ENCODE peak calls at places on chromosome 20, in six cellular contexts. Z, D, M, A, H and S are unnamed samples.
A peak's percentile ranks its signal among the peaks of the same experiment; 100 is the strongest.

GRCh38 chr20:4471221-4471620 is 250.5 kb upstream of the PRND start:
- DNase-seq in Z (no peak), D (no peak), M (no peak), A (no peak), H (no peak), S (no peak)

GRCh38 chr20:51159303-51159702 is 136.4 kb upstream of the KCNG1 start:
- DNase-seq in Z (no peak), D (no peak), M (no peak), A (no peak), H (no peak), S (no peak)

GRCh38 chr20:50582092-50582491 is 71.9 kb downstream of the PTPN1 start:
- DNase-seq in Z (no peak), D (no peak), M (no peak), A (no peak), H (no peak), S (no peak)

GRCh38 chr20:25257756-25258462 is 10.0 kb downstream of the PYGB start:
- DNase-seq in Z (no peak), D (no peak), M (no peak), A (peak; percentile 22), H (no peak), S (no peak)

GRCh38 chr20:428658-429200 is 20.6 kb downstream of the RBCK1 start:
- DNase-seq in Z (no peak), D (no peak), M (no peak), A (no peak), H (no peak), S (no peak)

GRCh38 chr20:47276856-47277541 is 79.5 kb downstream of the ZMYND8 start:
- DNase-seq in Z (no peak), D (no peak), M (peak; percentile 43), A (no peak), H (no peak), S (no peak)

GRCh38 chr20:33702861-33703260 is 16.7 kb upstream of the E2F1 start:
- DNase-seq in Z (no peak), D (no peak), M (no peak), A (no peak), H (no peak), S (no peak)

GRCh38 chr20:59850018-59850641 is 83.3 kb downstream of the SYCP2 start:
- DNase-seq in Z (peak; percentile 56), D (peak; percentile 25), M (peak; percentile 22), A (peak; percentile 33), H (peak; percentile 9), S (peak; percentile 68)

GRCh38 chr20:24651171-24651972 is 181.9 kb downstream of the SYNDIG1 start:
- DNase-seq in Z (no peak), D (peak; percentile 61), M (no peak), A (no peak), H (no peak), S (peak; percentile 44)

GRCh38 chr20:14673164-14673563 is 335.8 kb upstream of the FLRT3 start:
- DNase-seq in Z (no peak), D (no peak), M (no peak), A (no peak), H (no peak), S (no peak)

GRCh38 chr20:4297141-4297826 is 281.9 kb upstream of the RNF24 start:
- DNase-seq in Z (peak; percentile 43), D (no peak), M (no peak), A (no peak), H (no peak), S (peak; percentile 31)

GRCh38 chr20:50982372-50982771 is 23.8 kb downstream of the MOCS3 start:
- DNase-seq in Z (peak; percentile 37), D (peak; percentile 48), M (no peak), A (no peak), H (no peak), S (no peak)

GRCh38 chr20:59157961-59158541 is 5.6 kb upstream of the ZNF831 start:
- DNase-seq in Z (no peak), D (no peak), M (no peak), A (no peak), H (no peak), S (no peak)

GRCh38 chr20:52791091-52791490 is 181.1 kb upstream of the TSHZ2 start:
- DNase-seq in Z (no peak), D (no peak), M (no peak), A (no peak), H (no peak), S (no peak)

GRCh38 chr20:906703-907102 is 9.4 kb downstream of the ANGPT4 start:
- DNase-seq in Z (no peak), D (no peak), M (no peak), A (no peak), H (no peak), S (no peak)

GRCh38 chr20:445514-446336 is 16.6 kb downstream of the TBC1D20 start:
- DNase-seq in Z (peak; percentile 38), D (no peak), M (no peak), A (no peak), H (no peak), S (no peak)

GRCh38 chr20:16283978-16284377 is 289.3 kb downstream of the KIF16B start:
- DNase-seq in Z (no peak), D (no peak), M (no peak), A (no peak), H (no peak), S (no peak)

GRCh38 chr20:13856356-13856755 is 71.5 kb downstream of the NDUFAF5 start:
- DNase-seq in Z (no peak), D (no peak), M (no peak), A (no peak), H (no peak), S (no peak)

GRCh38 chr20:11054266-11055025 is 380.6 kb upstream of the JAG1 start:
- DNase-seq in Z (no peak), D (no peak), M (no peak), A (no peak), H (no peak), S (no peak)

GRCh38 chr20:45878076-45878731 is 2.8 kb upstream of the ZSWIM1 start:
- DNase-seq in Z (no peak), D (no peak), M (no peak), A (peak; percentile 56), H (no peak), S (no peak)

GRCh38 chr20:45191926-45192325 is 14.9 kb upstream of the SEMG1 start:
- DNase-seq in Z (no peak), D (no peak), M (no peak), A (no peak), H (no peak), S (no peak)

GRCh38 chr20:62516345-62516744 is 40.5 kb upstream of the GATA5 start:
- DNase-seq in Z (peak; percentile 57), D (peak; percentile 76), M (no peak), A (peak; percentile 78), H (no peak), S (no peak)

GRCh38 chr20:41704896-41705295 is 86.7 kb upstream of the CHD6 start:
- DNase-seq in Z (no peak), D (no peak), M (no peak), A (no peak), H (no peak), S (no peak)

GRCh38 chr20:41696428-41696827 is 78.3 kb upstream of the CHD6 start:
- DNase-seq in Z (no peak), D (no peak), M (no peak), A (peak; percentile 47), H (no peak), S (no peak)

GRCh38 chr20:41697861-41698559 is 79.8 kb upstream of the CHD6 start:
- DNase-seq in Z (peak; percentile 52), D (no peak), M (peak; percentile 36), A (peak; percentile 56), H (no peak), S (peak; percentile 54)

GRCh38 chr20:41702647-41703046 is 84.5 kb upstream of the CHD6 start:
- DNase-seq in Z (no peak), D (no peak), M (no peak), A (no peak), H (no peak), S (no peak)

DNA sequence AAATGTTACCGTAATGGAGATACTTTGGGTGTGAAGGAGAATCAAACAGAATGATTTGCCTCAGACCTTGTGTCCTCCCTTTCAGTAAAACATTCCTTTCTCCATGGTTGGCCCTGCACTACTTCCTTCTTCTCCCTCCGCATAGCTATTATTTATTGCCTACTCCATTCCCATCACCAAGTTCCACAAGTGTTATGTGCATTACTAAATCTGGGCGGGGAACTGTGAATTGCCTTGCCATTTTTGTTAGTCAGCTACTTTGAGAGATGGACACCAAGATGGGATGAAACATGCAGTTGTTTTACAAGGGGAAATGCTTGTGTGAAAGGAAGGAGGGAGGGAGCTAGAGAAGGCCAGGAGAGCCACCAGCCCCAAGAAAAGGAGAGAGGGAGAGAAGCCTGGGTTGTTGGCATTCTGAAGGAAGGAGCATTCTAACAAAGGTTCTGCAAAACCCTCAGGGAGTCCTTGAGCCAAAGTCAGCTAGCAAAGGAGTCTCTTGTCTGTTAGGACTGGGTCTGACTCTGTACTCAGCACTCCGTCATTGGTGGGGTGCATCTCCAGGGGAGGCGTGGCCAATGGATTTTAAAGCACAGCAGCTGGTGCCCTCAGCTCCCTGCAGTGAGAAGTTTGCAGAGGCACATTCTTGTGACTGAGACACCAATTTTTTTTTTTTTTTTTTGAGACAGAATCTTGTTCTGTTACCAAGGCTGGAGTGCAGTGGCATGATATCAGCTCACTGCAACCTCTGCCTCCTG is 83.6 kb upstream of the CHD6 start:
- DNase-seq in Z (no peak), D (no peak), M (no peak), A (no peak), H (no peak), S (no peak)
- TF ChIP-seq MYC in Z (no peak), D (no peak), M (no peak), A (no peak), H (no peak), S (no peak)

DNA sequence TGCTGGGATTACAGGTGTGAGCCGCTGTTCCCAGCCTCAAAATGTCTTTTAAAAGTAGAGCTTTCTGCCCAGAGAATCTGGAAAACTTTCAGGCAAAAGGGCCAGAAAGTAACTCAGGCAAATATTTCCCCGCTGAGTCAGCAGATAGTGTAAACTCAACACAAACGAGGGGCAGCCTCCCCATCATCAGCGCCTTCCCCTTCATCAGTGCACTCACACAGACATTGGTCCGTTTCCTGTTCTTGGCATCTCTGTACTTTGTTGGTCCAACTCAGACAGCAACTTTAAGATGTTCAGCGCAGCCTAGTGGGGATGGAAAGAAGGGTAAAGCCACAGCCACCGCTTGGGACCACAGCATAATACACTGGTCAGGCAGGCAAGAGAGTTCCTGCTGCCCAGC is 69.5 kb downstream of the CSE1L start:
- DNase-seq in Z (no peak), D (no peak), M (no peak), A (no peak), H (no peak), S (no peak)
- TF ChIP-seq MYC in Z (no peak), D (no peak), M (no peak), A (no peak), H (no peak), S (no peak)

DNA sequence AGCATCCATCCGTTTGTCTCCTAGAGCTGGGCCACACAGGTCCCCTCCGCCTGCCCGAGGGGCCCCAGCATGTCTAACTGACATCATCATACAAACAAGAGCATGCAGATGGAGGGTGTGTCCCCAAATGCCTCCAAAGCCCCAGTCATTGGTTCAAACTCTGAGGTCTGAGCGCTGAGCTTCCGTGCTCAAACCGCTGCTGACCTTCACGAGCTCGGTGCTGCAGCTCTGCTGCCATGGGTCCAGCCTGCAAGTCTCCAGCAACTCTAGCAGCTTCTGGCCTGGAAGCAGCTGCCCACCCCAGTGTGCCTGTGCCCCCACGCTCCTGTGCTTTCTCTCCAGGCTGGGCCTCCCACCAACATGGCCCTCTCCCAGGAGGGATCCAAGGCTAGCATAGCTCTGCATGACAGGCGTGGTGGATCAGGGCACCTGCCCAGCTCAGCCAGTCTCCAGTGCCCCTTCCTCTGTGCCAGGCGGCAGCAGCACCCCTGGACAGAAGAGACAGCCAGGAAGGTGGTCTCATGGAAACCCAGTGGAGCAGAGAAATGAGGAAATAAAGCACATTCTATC is 131.6 kb upstream of the PMEPA1 start:
- DNase-seq in Z (no peak), D (no peak), M (no peak), A (no peak), H (no peak), S (no peak)
- TF ChIP-seq MYC in Z (no peak), D (no peak), M (no peak), A (no peak), H (no peak), S (no peak)

GRCh38 chr20:43838703-43839060 is 76.0 kb upstream of the TOX2 start:
- DNase-seq in Z (no peak), D (no peak), M (no peak), A (no peak), H (no peak), S (no peak)
- TF ChIP-seq MYC in Z (no peak), D (no peak), M (no peak), A (no peak), H (no peak), S (no peak)